ENCODE peak calls at places on chromosome 3, in seven cellular contexts. G, D, H, X, B, C and Q are unnamed samples.
A peak's percentile ranks its signal among the peaks of the same experiment; 100 is the strongest.

GRCh38 chr3:8713901-8714759 is 19.5 kb upstream of the CAV3 start:
- DNase-seq in X (no peak), H (peak; percentile 40), G (peak; percentile 20), B (no peak), C (peak; percentile 29), D (no peak), Q (no peak)

GRCh38 chr3:142209655-142210054 is 15.7 kb downstream of the GK5 start:
- DNase-seq in G (no peak), D (no peak), H (no peak), X (no peak), C (peak; percentile 65), B (peak; percentile 88), Q (peak; percentile 44)

GRCh38 chr3:46400000-46400734 is 6.7 kb downstream of the CCR5AS start:
- DNase-seq in B (peak; percentile 79), D (no peak), C (peak; percentile 20), H (peak; percentile 81), X (no peak), G (no peak), Q (no peak)

GRCh38 chr3:146222204-146223046 is 28.5 kb downstream of the PLSCR4 start:
- DNase-seq in D (no peak), H (no peak), C (no peak), B (peak; percentile 66), G (no peak), X (no peak), Q (no peak)

GRCh38 chr3:190512666-190513065 is 1.2 kb upstream of the IL1RAP start:
- DNase-seq in B (no peak), X (no peak), H (no peak), G (no peak), D (no peak), C (no peak), Q (no peak)

GRCh38 chr3:126494204-126494603 is 18.5 kb upstream of the ZXDC start:
- DNase-seq in C (peak; percentile 52), X (no peak), H (no peak), B (no peak), D (no peak), G (no peak), Q (no peak)

GRCh38 chr3:63961891-63962290 is 49.7 kb upstream of the SCAANT1 start:
- DNase-seq in G (peak; percentile 49), X (no peak), H (peak; percentile 69), D (no peak), C (no peak), B (peak; percentile 61), Q (peak; percentile 41)

GRCh38 chr3:148955544-148956346 is 35.6 kb upstream of the GYG1 start:
- DNase-seq in G (peak; percentile 67), X (no peak), D (no peak), C (peak; percentile 68), H (peak; percentile 60), B (peak; percentile 90), Q (peak; percentile 67)

GRCh38 chr3:85427467-85427866 is 468.7 kb downstream of the CADM2 start:
- DNase-seq in G (no peak), B (no peak), H (no peak), D (no peak), C (no peak), X (no peak), Q (no peak)